ENCODE peak calls at places on chromosomes 12 and 14, in six cellular contexts. Z is ovary, G is stomach, S is heart left ventricle, L is HCT116, K is right lobe of liver. Q is an unnamed sample.

GRCh38 chr12:49869816-49870500 is 27.1 kb upstream of the BCDIN3D start:
- DNase-seq in Z (no peak), S (no peak), G (no peak), L (no peak), K (no peak), Q (no peak)

GRCh38 chr12:24625103-24625502 is 323.8 kb downstream of the BCAT1 start:
- DNase-seq in K (no peak), S (no peak), G (no peak), L (no peak), Z (no peak), Q (no peak)

GRCh38 chr12:129009833-129010232 is 156.6 kb downstream of the GLT1D1 start:
- DNase-seq in S (no peak), G (peak; percentile 27), L (no peak), K (no peak), Z (no peak), Q (no peak)

GRCh38 chr14:67722293-67722692 is 20.6 kb downstream of the RDH12 start:
- DNase-seq in K (peak; percentile 78), S (peak; percentile 83), L (no peak), Z (peak; percentile 57), G (peak; percentile 69), Q (no peak)

GRCh38 chr12:53265783-53266182 is 2.3 kb upstream of the ESPL1 start:
- DNase-seq in K (no peak), Z (no peak), S (no peak), G (no peak), L (no peak), Q (no peak)

GRCh38 chr14:27077181-27077738 is 479.4 kb upstream of the NOVA1 start:
- DNase-seq in K (no peak), Z (no peak), S (no peak), G (no peak), L (no peak), Q (no peak)

GRCh38 chr14:98769326-98769725 is 502.7 kb downstream of the BCL11B start:
- DNase-seq in Z (no peak), S (no peak), L (no peak), K (no peak), G (no peak), Q (no peak)

GRCh38 chr12:104477812-104478388 is 21.2 kb downstream of the CHST11 start:
- DNase-seq in S (no peak), K (no peak), Z (no peak), G (no peak), L (no peak), Q (no peak)

GRCh38 chr12:57237952-57238853 is 8.7 kb downstream of the SHMT2 start:
- DNase-seq in S (peak; percentile 73), Z (no peak), G (no peak), L (no peak), K (no peak), Q (no peak)

GRCh38 chr14:93619176-93619793 is 169.0 kb downstream of the PRIMA1 start:
- DNase-seq in Z (peak; percentile 23), S (no peak), K (no peak), L (peak; percentile 48), G (peak; percentile 31), Q (peak; percentile 28)

GRCh38 chr12:53966385-53967133 is 6.4 kb upstream of the HOXC11 start:
- DNase-seq in Z (no peak), K (no peak), S (no peak), G (no peak), L (no peak), Q (peak; percentile 73)

GRCh38 chr12:39032034-39032433 is 126.6 kb upstream of the CPNE8 start:
- DNase-seq in G (no peak), K (no peak), L (no peak), Z (no peak), S (no peak), Q (no peak)

DNA sequence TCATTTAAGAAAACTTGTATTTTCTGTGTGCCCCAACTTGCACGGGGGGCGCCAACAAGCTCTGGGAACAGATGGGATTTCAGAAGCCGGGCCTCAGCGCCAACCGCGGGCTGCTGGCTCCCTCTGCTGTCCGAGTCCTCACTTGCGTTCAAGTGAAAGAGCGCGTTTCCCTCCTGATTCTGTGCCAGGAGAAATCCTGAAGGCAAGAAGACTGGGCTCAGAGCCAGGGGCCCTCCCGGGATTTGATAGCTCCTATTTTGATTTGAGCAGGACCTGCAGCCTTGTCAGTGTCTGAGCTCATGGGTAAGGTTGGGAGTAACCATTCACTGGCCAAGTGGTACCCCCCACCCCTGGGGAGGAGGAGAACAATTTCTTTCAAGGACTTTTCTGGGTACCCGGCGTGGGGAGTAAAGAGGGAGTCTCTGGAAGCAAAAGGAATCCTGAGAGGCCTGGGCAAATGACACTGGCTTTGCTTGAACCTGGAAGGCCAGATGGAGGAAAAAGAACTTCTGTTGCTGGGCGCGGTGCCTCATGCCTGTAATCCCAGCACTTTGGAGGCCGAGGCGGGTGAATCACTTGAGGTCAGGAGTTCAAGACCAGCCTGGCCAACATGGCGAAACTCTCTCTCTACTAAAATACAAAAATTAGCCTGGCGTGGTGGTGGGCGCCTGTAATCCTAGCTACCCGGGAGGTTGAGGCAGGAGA is 179.0 kb upstream of the RGS6 start:
- DNase-seq in S (peak; percentile 92), L (peak; percentile 91), G (peak; percentile 88), K (peak; percentile 81), Z (peak; percentile 90), Q (peak; percentile 85)
- TF ChIP-seq POLR2A in S (no peak), L (no peak), G (no peak), K (no peak), Z (no peak), Q (no peak)

GRCh38 chr12:122894173-122895121 is 1.5 kb downstream of the VPS37B start:
- DNase-seq in K (no peak), L (no peak), S (no peak), G (peak; percentile 89), Z (no peak), Q (peak; percentile 77)

GRCh38 chr12:122896662-122897061 is 738 bp upstream of the VPS37B start:
- DNase-seq in L (no peak), G (no peak), S (no peak), K (no peak), Z (no peak), Q (no peak)

GRCh38 chr12:122895290-122895689 is 634 bp downstream of the VPS37B start:
- DNase-seq in Z (no peak), L (no peak), K (no peak), S (no peak), G (no peak), Q (no peak)

GRCh38 chr12:122893208-122894151 is 2.4 kb downstream of the VPS37B start:
- DNase-seq in G (peak; percentile 65), S (no peak), Z (no peak), K (no peak), L (no peak), Q (no peak)

DNA sequence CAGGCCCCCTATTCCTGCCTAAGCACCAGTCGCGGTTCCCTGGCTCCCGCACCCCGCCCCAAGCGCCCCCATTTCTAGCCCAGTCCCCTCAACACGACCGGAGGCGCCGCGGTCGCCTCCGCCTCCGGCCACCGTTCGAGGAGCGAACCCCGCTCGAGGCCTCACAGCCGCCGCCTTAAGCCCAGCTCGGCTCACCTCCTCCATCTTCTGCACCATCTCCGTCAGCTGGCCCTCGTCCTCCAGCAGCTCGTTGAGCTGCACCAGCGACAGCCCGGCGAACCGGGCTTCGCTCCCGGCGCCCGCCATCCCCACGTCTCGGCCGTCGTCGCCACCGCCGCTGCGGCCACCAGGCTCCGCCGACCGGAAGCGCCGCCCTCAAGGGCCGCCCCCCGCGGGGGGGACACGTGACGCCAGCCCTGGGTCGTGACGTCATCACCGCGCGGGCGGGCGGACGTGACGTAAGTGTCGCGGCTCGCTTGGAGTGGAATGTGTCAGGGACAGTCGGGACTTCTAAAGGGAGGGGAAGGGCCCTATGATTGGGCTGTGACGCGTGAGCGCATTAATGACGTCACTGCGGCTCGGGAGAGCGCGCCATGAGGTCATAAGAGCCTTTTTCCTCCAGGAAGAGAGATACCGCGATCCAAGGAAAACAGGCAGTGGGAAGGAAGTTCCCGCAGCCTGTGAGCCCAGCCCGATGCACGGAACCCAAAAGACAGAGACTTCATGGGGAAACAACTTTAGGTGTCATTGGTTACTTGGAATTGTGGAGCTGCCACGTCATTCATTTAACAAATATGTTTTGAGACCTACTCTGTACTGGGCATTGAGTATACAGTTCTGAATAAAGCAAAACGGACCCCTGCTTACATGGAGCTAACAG is at the start of gene VPS37B:
- DNase-seq in K (peak; percentile 87), Z (peak; percentile 84), G (peak; percentile 87), S (peak; percentile 92), L (peak; percentile 90), Q (peak; percentile 98)
- H3K4me3 ChIP-seq in K (peak within 1 kb of the TSS; percentile 87), Z (peak within 1 kb of the TSS; percentile 93), G (peak within 1 kb of the TSS; percentile 62), S (peak within 1 kb of the TSS; percentile 57), L (peak within 1 kb of the TSS; percentile 93), Q (peak within 1 kb of the TSS; percentile 86)

DNA sequence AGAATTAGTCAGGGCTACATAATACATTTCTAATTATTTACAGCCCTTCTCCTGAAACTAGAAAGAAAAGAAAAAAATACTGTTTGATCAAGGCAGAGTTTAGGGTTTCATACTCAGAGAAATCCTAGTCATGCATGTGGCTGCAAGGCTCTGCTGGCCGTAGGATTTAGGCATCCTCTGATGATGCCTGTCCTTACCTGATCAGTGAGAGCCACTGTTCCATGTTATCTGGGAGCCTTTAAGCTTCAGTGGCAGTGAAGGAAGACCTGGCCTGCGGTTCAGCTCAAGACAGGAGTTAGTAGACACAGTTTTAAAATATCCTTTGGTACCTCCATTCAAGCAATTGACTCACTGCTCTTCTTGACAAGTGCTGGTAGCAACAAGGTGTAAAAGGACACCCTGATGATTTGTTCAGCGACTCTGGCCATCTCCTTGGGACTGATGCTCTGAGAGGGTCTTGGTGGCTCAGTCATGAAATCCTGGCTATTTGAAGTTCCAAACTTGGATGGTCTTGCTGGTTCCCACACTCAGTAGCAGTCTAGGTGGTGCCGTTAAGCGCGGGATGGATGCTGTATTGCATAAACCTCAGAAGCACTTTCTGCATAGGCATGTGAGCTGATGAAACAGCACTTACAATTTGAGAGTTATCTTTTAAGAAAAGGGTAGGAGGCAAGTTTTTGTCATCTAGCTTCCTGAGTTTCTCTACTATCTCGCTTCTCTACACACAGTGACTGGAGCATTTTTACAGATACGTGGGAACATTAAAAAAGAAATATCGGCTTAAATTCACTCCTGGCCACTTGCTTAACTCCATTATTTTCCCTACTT is 162.0 kb downstream of the SAMD4A start:
- DNase-seq in S (no peak), K (no peak), Z (no peak), G (no peak), L (no peak), Q (no peak)
- TF ChIP-seq POLR2A in S (no peak), K (no peak), Z (no peak), G (no peak), L (no peak), Q (no peak)

GRCh38 chr14:24996930-24997329 is 53.0 kb downstream of the STXBP6 start:
- DNase-seq in K (no peak), L (no peak), G (no peak), S (no peak), Z (no peak), Q (no peak)

GRCh38 chr14:24995016-24995415 is 54.9 kb downstream of the STXBP6 start:
- DNase-seq in L (no peak), Z (no peak), K (no peak), S (no peak), G (no peak), Q (no peak)

GRCh38 chr14:24999157-24999556 is 50.8 kb downstream of the STXBP6 start:
- DNase-seq in S (no peak), L (no peak), Z (no peak), K (no peak), G (no peak), Q (no peak)

GRCh38 chr14:24993631-24994030 is 56.3 kb downstream of the STXBP6 start:
- DNase-seq in G (no peak), L (no peak), S (no peak), K (no peak), Z (no peak), Q (no peak)

DNA sequence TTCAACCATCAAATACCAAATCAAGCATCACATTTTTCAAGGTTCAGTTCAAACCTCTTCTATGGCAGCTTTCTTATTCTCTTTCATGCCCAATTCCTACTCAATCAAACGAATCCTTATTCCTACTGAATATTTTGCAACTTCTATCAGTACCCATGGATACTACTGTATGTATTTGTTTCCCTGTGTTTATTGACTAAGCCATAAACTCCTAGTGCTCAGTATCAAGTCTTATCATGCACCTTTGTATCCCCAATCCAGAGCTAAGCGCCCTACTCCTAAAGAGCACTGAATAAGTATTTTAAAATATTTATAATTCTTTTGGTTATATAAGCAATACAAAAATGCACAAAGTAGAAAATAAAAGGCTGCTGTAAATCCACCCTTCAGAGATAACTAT is 52.6 kb downstream of the STXBP6 start:
- DNase-seq in Z (no peak), G (no peak), K (no peak), S (no peak), L (no peak), Q (no peak)
- H3K4me3 ChIP-seq in Z (no peak overlapping the region), G (no peak overlapping the region), K (no peak overlapping the region), S (no peak overlapping the region), L (no peak overlapping the region), Q (no peak overlapping the region)

Q was measured in upper lobe of left lung.